ENCODE peak calls at places on chromosome 19, in four cellular contexts. One of them, this sample, is unnamed.

GRCh38 chr19:3573858-3574637 is 1.3 kb downstream of the HMG20B start:
- DNase-seq in effector CD4-positive, alpha-beta T cell: peak; percentile 64
- DNase-seq in G401: peak; percentile 67
- DNase-seq in activated naive CD4-positive, alpha-beta T cell treated with anti-CD3 and anti-CD28 coated beads, Interleukin-2, amount 50 U/mL, for 72 hours: peak; percentile 87
- DNase-seq in this sample: peak; percentile 97

GRCh38 chr19:43425567-43426392 is 11.1 kb downstream of the TEX101 start:
- DNase-seq in activated naive CD4-positive, alpha-beta T cell treated with anti-CD3 and anti-CD28 coated beads, Interleukin-2, amount 50 U/mL, for 72 hours: no peak
- DNase-seq in effector CD4-positive, alpha-beta T cell: no peak
- DNase-seq in G401: peak; percentile 39
- DNase-seq in this sample: no peak

GRCh38 chr19:18437481-18438330 is at the start of gene ISYNA1:
- DNase-seq in effector CD4-positive, alpha-beta T cell: peak; percentile 56
- DNase-seq in activated naive CD4-positive, alpha-beta T cell treated with anti-CD3 and anti-CD28 coated beads, Interleukin-2, amount 50 U/mL, for 72 hours: no peak
- DNase-seq in G401: no peak
- DNase-seq in this sample: no peak

GRCh38 chr19:6654347-6655310 is 15.3 kb downstream of the TNFSF14 start:
- DNase-seq in G401: no peak
- DNase-seq in effector CD4-positive, alpha-beta T cell: peak; percentile 12
- DNase-seq in activated naive CD4-positive, alpha-beta T cell treated with anti-CD3 and anti-CD28 coated beads, Interleukin-2, amount 50 U/mL, for 72 hours: no peak
- DNase-seq in this sample: no peak

GRCh38 chr19:34985249-34986022 is 14.7 kb upstream of the GRAMD1A start:
- DNase-seq in effector CD4-positive, alpha-beta T cell: no peak
- DNase-seq in G401: peak; percentile 96
- DNase-seq in activated naive CD4-positive, alpha-beta T cell treated with anti-CD3 and anti-CD28 coated beads, Interleukin-2, amount 50 U/mL, for 72 hours: no peak
- DNase-seq in this sample: no peak

GRCh38 chr19:40907968-40908735 is 26.1 kb upstream of the CYP2A7 start:
- DNase-seq in effector CD4-positive, alpha-beta T cell: peak; percentile 27
- DNase-seq in activated naive CD4-positive, alpha-beta T cell treated with anti-CD3 and anti-CD28 coated beads, Interleukin-2, amount 50 U/mL, for 72 hours: no peak
- DNase-seq in G401: no peak
- DNase-seq in this sample: no peak

GRCh38 chr19:55173717-55174409 is 6.2 kb downstream of the SYT5 start:
- DNase-seq in activated naive CD4-positive, alpha-beta T cell treated with anti-CD3 and anti-CD28 coated beads, Interleukin-2, amount 50 U/mL, for 72 hours: no peak
- DNase-seq in effector CD4-positive, alpha-beta T cell: no peak
- DNase-seq in G401: peak; percentile 39
- DNase-seq in this sample: no peak

GRCh38 chr19:14033946-14034345 is 2.4 kb downstream of the IL27RA start:
- DNase-seq in effector CD4-positive, alpha-beta T cell: no peak
- DNase-seq in activated naive CD4-positive, alpha-beta T cell treated with anti-CD3 and anti-CD28 coated beads, Interleukin-2, amount 50 U/mL, for 72 hours: no peak
- DNase-seq in G401: no peak
- DNase-seq in this sample: no peak

GRCh38 chr19:3401004-3401768 is 34.8 kb downstream of the NFIC start:
- DNase-seq in effector CD4-positive, alpha-beta T cell: no peak
- DNase-seq in G401: no peak
- DNase-seq in activated naive CD4-positive, alpha-beta T cell treated with anti-CD3 and anti-CD28 coated beads, Interleukin-2, amount 50 U/mL, for 72 hours: no peak
- DNase-seq in this sample: no peak

GRCh38 chr19:9044449-9044848 is 34.2 kb upstream of the MUC16 start:
- DNase-seq in G401: no peak
- DNase-seq in activated naive CD4-positive, alpha-beta T cell treated with anti-CD3 and anti-CD28 coated beads, Interleukin-2, amount 50 U/mL, for 72 hours: no peak
- DNase-seq in effector CD4-positive, alpha-beta T cell: no peak
- DNase-seq in this sample: no peak

GRCh38 chr19:1410136-1410786 is 2.9 kb downstream of the DAZAP1 start:
- DNase-seq in effector CD4-positive, alpha-beta T cell: no peak
- DNase-seq in activated naive CD4-positive, alpha-beta T cell treated with anti-CD3 and anti-CD28 coated beads, Interleukin-2, amount 50 U/mL, for 72 hours: no peak
- DNase-seq in G401: no peak
- DNase-seq in this sample: no peak

GRCh38 chr19:46610413-46610775 is 9.3 kb downstream of the CALM3 start:
- DNase-seq in activated naive CD4-positive, alpha-beta T cell treated with anti-CD3 and anti-CD28 coated beads, Interleukin-2, amount 50 U/mL, for 72 hours: no peak
- DNase-seq in G401: no peak
- DNase-seq in effector CD4-positive, alpha-beta T cell: no peak
- DNase-seq in this sample: peak; percentile 55

GRCh38 chr19:1252221-1252817 is 3.9 kb downstream of the MIDN start:
- DNase-seq in G401: peak; percentile 73
- DNase-seq in activated naive CD4-positive, alpha-beta T cell treated with anti-CD3 and anti-CD28 coated beads, Interleukin-2, amount 50 U/mL, for 72 hours: peak; percentile 90
- DNase-seq in effector CD4-positive, alpha-beta T cell: peak; percentile 52
- DNase-seq in this sample: peak; percentile 98

GRCh38 chr19:41551711-41552110 is 24.3 kb upstream of the CEACAM21 start:
- DNase-seq in effector CD4-positive, alpha-beta T cell: no peak
- DNase-seq in G401: no peak
- DNase-seq in activated naive CD4-positive, alpha-beta T cell treated with anti-CD3 and anti-CD28 coated beads, Interleukin-2, amount 50 U/mL, for 72 hours: no peak
- DNase-seq in this sample: no peak

GRCh38 chr19:37930416-37930815 is 23.4 kb downstream of the SIPA1L3 start:
- DNase-seq in G401: no peak
- DNase-seq in effector CD4-positive, alpha-beta T cell: no peak
- DNase-seq in activated naive CD4-positive, alpha-beta T cell treated with anti-CD3 and anti-CD28 coated beads, Interleukin-2, amount 50 U/mL, for 72 hours: no peak
- DNase-seq in this sample: no peak

GRCh38 chr19:4059931-4060620 is 6.6 kb downstream of the ZBTB7A start:
- DNase-seq in effector CD4-positive, alpha-beta T cell: peak; percentile 37
- DNase-seq in activated naive CD4-positive, alpha-beta T cell treated with anti-CD3 and anti-CD28 coated beads, Interleukin-2, amount 50 U/mL, for 72 hours: no peak
- DNase-seq in G401: no peak
- DNase-seq in this sample: no peak

GRCh38 chr19:1104452-1105216 is 840 bp downstream of the GPX4 start:
- DNase-seq in activated naive CD4-positive, alpha-beta T cell treated with anti-CD3 and anti-CD28 coated beads, Interleukin-2, amount 50 U/mL, for 72 hours: peak; percentile 84
- DNase-seq in effector CD4-positive, alpha-beta T cell: peak; percentile 72
- DNase-seq in G401: peak; percentile 62
- DNase-seq in this sample: peak; percentile 92

GRCh38 chr19:6709549-6709948 is 10.9 kb downstream of the C3 start:
- DNase-seq in G401: no peak
- DNase-seq in activated naive CD4-positive, alpha-beta T cell treated with anti-CD3 and anti-CD28 coated beads, Interleukin-2, amount 50 U/mL, for 72 hours: no peak
- DNase-seq in effector CD4-positive, alpha-beta T cell: no peak
- DNase-seq in this sample: peak; percentile 64

GRCh38 chr19:2329162-2329505 is 650 bp downstream of the SPPL2B start:
- DNase-seq in effector CD4-positive, alpha-beta T cell: no peak
- DNase-seq in activated naive CD4-positive, alpha-beta T cell treated with anti-CD3 and anti-CD28 coated beads, Interleukin-2, amount 50 U/mL, for 72 hours: no peak
- DNase-seq in G401: no peak
- DNase-seq in this sample: no peak

GRCh38 chr19:7355871-7356270 is 7.1 kb downstream of the ARHGEF18 start:
- DNase-seq in G401: no peak
- DNase-seq in activated naive CD4-positive, alpha-beta T cell treated with anti-CD3 and anti-CD28 coated beads, Interleukin-2, amount 50 U/mL, for 72 hours: no peak
- DNase-seq in effector CD4-positive, alpha-beta T cell: no peak
- DNase-seq in this sample: peak; percentile 52

GRCh38 chr19:40791349-40791748 is 7.6 kb upstream of the EGLN2 start:
- DNase-seq in activated naive CD4-positive, alpha-beta T cell treated with anti-CD3 and anti-CD28 coated beads, Interleukin-2, amount 50 U/mL, for 72 hours: no peak
- DNase-seq in effector CD4-positive, alpha-beta T cell: no peak
- DNase-seq in G401: no peak
- DNase-seq in this sample: no peak

GRCh38 chr19:14023404-14024235 is 4.3 kb upstream of the RLN3 start:
- DNase-seq in activated naive CD4-positive, alpha-beta T cell treated with anti-CD3 and anti-CD28 coated beads, Interleukin-2, amount 50 U/mL, for 72 hours: no peak
- DNase-seq in effector CD4-positive, alpha-beta T cell: no peak
- DNase-seq in G401: peak; percentile 23
- DNase-seq in this sample: peak; percentile 83

GRCh38 chr19:47157455-47158321 is 27.1 kb downstream of the SAE1 start:
- DNase-seq in G401: peak; percentile 43
- DNase-seq in activated naive CD4-positive, alpha-beta T cell treated with anti-CD3 and anti-CD28 coated beads, Interleukin-2, amount 50 U/mL, for 72 hours: no peak
- DNase-seq in effector CD4-positive, alpha-beta T cell: peak; percentile 11
- DNase-seq in this sample: no peak

GRCh38 chr19:4369109-4369887 is 25.9 kb downstream of the MPND start:
- DNase-seq in effector CD4-positive, alpha-beta T cell: peak; percentile 53
- DNase-seq in G401: peak; percentile 10
- DNase-seq in activated naive CD4-positive, alpha-beta T cell treated with anti-CD3 and anti-CD28 coated beads, Interleukin-2, amount 50 U/mL, for 72 hours: peak; percentile 94
- DNase-seq in this sample: peak; percentile 91

GRCh38 chr19:44608391-44608821 is 5.0 kb upstream of the IGSF23 start:
- DNase-seq in effector CD4-positive, alpha-beta T cell: no peak
- DNase-seq in activated naive CD4-positive, alpha-beta T cell treated with anti-CD3 and anti-CD28 coated beads, Interleukin-2, amount 50 U/mL, for 72 hours: no peak
- DNase-seq in G401: no peak
- DNase-seq in this sample: no peak

GRCh38 chr19:45973564-45974338 is at the start of gene NOVA2:
- DNase-seq in G401: peak; percentile 89
- DNase-seq in effector CD4-positive, alpha-beta T cell: no peak
- DNase-seq in activated naive CD4-positive, alpha-beta T cell treated with anti-CD3 and anti-CD28 coated beads, Interleukin-2, amount 50 U/mL, for 72 hours: no peak
- DNase-seq in this sample: peak; percentile 91

GRCh38 chr19:56538761-56539263 is at the start of gene ZFP28:
- DNase-seq in activated naive CD4-positive, alpha-beta T cell treated with anti-CD3 and anti-CD28 coated beads, Interleukin-2, amount 50 U/mL, for 72 hours: no peak
- DNase-seq in G401: no peak
- DNase-seq in effector CD4-positive, alpha-beta T cell: peak; percentile 44
- DNase-seq in this sample: no peak

GRCh38 chr19:13506550-13506878 is 235 bp upstream of the CACNA1A start:
- DNase-seq in activated naive CD4-positive, alpha-beta T cell treated with anti-CD3 and anti-CD28 coated beads, Interleukin-2, amount 50 U/mL, for 72 hours: no peak
- DNase-seq in G401: peak; percentile 84
- DNase-seq in effector CD4-positive, alpha-beta T cell: no peak
- DNase-seq in this sample: no peak

GRCh38 chr19:55372316-55373081 is 2.2 kb upstream of the IL11 start:
- DNase-seq in activated naive CD4-positive, alpha-beta T cell treated with anti-CD3 and anti-CD28 coated beads, Interleukin-2, amount 50 U/mL, for 72 hours: no peak
- DNase-seq in G401: no peak
- DNase-seq in effector CD4-positive, alpha-beta T cell: no peak
- DNase-seq in this sample: no peak

This sample was measured in posterior vena cava.